ENCODE peak calls at places on chromosome 11, in four cellular contexts. D, G, E and T are unnamed samples.

GRCh38 chr11:78698612-78699011 is 123.9 kb upstream of the NARS2 start:
- DNase-seq in D (peak; percentile 13), G (peak; percentile 84), E (no peak), T (peak; percentile 38)

GRCh38 chr11:1255151-1255550 is 32.3 kb downstream of the MUC5B start:
- DNase-seq in E (no peak), G (no peak), D (no peak), T (no peak)

GRCh38 chr11:22510741-22511140 is 114.9 kb downstream of the FANCF start:
- DNase-seq in G (no peak), E (no peak), D (no peak), T (peak; percentile 8)

GRCh38 chr11:59918494-59918893 is 19.7 kb upstream of the OOSP1 start:
- DNase-seq in E (no peak), D (no peak), G (peak; percentile 43), T (no peak)

GRCh38 chr11:67651976-67652895 is 1.7 kb upstream of the ACY3 start:
- DNase-seq in D (no peak), E (peak; percentile 1), G (no peak), T (no peak)

GRCh38 chr11:94516725-94517124 is 4.5 kb downstream of the C11orf97 start:
- DNase-seq in G (no peak), E (no peak), D (no peak), T (no peak)

GRCh38 chr11:106415510-106415909 is 338.0 kb downstream of the AASDHPPT start:
- DNase-seq in E (no peak), D (no peak), G (no peak), T (no peak)

GRCh38 chr11:109851780-109852390 is 241.3 kb upstream of the ZC3H12C start:
- DNase-seq in E (no peak), D (no peak), G (no peak), T (no peak)

GRCh38 chr11:128210148-128210940 is 377.0 kb downstream of the ETS1 start:
- DNase-seq in D (peak; percentile 98), E (no peak), G (peak; percentile 94), T (peak; percentile 96)

GRCh38 chr11:93089474-93090102 is 108.2 kb downstream of the SLC36A4 start:
- DNase-seq in G (peak; percentile 60), E (peak; percentile 62), D (peak; percentile 24), T (peak; percentile 28)

GRCh38 chr11:112029460-112029859 is 4.3 kb downstream of the DLAT start:
- DNase-seq in G (no peak), E (no peak), D (no peak), T (no peak)

GRCh38 chr11:72750556-72751292 is 1.5 kb downstream of the ARAP1 start:
- DNase-seq in D (no peak), E (no peak), G (no peak), T (no peak)
- H3K4me3 ChIP-seq in D (no peak overlapping the region), E (peak overlapping the region; percentile 66), G (no peak overlapping the region), T (peak overlapping the region; percentile 86)

DNA sequence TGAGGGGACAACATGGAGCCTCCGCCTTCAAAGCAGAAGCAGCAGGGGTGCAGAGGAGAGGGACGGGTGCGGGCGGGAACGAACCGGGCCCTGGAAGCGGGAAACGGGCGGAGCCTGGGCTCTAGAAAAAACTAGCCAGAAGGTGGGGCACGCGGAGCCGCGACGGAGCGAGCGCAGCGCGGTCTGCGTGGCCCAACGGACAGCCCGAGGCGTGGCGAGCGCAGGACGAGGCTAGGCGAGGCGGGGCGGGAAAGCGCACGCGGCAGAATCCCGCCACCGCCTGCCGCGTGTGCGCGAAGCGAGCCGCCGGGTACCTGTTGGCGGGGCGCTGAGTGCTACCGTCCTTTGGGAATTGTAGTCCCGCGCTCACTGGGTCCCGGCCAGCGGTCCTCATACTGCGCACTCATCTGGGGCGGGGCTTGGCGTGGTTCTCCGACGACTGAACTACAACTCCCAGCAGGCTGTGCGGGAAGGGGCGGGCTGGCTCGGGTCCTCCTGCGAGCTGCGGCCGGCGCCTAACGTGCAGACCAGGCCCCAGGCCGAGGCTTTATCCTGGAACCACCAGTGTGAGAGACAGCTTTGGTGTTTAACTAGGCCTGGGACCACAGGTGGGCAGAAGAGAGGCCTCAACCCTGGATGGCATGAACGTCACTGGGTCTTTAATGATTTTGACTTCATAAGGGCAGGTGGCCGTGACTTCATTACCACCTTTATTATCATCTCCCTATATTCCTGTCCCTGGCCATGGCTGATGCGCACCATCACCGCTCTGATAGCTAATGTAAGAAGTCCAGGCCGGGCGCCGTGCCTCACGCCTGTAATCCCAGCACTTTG is at the start of gene ATL3:
- DNase-seq in D (no peak), G (peak; percentile 97), E (peak; percentile 98), T (peak; percentile 98)
- TF ChIP-seq CTCF in D (peak; percentile 15), G (peak; percentile 22), E (no peak), T (no peak)

DNA sequence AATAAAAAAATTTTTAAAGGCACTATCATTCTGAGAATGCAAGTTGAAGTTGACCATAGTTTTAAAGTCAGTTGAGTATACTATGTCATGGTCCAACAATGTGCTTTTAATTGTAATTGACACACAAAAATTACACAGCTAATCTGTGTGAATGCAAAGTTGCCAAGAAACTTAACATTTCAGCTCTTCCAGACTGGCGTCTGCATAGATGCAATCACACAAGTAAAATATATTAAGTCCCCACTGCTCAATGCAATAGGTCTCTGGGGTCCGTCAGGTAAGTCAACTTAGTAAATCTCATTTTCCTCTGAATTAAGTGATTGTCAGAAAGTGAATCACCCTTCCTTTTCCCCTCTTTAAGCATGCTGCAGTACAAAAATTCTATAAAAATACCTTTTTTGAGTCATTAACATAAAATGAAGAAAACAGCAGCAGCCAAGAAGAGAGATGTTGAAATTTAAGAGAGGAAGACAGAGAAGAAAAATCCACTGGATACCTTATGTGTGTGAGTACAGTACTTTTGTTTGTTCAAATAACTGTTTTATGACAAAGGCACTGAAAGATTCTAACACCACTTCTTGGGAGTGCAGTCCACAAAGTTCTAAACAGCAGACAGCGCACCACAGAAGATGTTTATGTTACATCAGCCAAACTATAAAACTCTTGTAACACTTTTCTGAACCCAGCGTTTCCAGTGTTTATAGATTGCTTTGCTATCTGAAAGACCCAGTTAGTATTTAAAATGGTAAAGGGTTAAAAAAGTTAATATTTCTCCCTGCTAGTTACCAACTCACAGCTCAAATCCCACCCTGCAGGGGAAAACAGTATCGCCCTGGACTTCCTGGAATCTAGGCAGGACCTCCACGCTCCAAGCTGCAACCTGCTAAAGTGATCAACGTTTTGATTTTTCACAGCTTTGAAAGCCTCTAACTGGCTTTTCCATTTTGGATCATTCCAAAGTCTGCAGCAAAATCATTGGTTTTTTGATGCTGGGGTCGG is 4.9 kb downstream of the FZD4 start:
- DNase-seq in D (peak; percentile 68), G (no peak), E (no peak), T (peak; percentile 58)
- H3K4me3 ChIP-seq in D (no peak overlapping the region), G (no peak overlapping the region), E (no peak overlapping the region), T (no peak overlapping the region)

GRCh38 chr11:69908511-69909220 is 89.5 kb upstream of the FGF3 start:
- DNase-seq in G (no peak), D (no peak), E (no peak), T (no peak)
- TF ChIP-seq CTCF in G (no peak), D (no peak), E (no peak), T (no peak)